ENCODE peak calls at places on chromosomes 5 and 9, in five cellular contexts. One of them, this sample, is unnamed.

GRCh38 chr9:135247174-135247930 is 159.9 kb downstream of the OLFM1 start:
- DNase-seq in HCT116: no peak
- DNase-seq in MM.1S: no peak
- DNase-seq in A673: peak; percentile 36
- DNase-seq in GM23338: no peak
- DNase-seq in this sample: no peak

GRCh38 chr9:137303031-137303892 is 1.2 kb upstream of the NRARP start:
- DNase-seq in HCT116: no peak
- DNase-seq in MM.1S: no peak
- DNase-seq in A673: peak; percentile 69
- DNase-seq in GM23338: peak; percentile 70
- DNase-seq in this sample: no peak

GRCh38 chr5:13831236-13831810 is 113.2 kb downstream of the DNAH5 start:
- DNase-seq in GM23338: peak; percentile 43
- DNase-seq in HCT116: no peak
- DNase-seq in A673: no peak
- DNase-seq in MM.1S: no peak
- DNase-seq in this sample: no peak

GRCh38 chr9:129191234-129191633 is 13.2 kb upstream of the IER5L start:
- DNase-seq in A673: no peak
- DNase-seq in MM.1S: no peak
- DNase-seq in GM23338: no peak
- DNase-seq in HCT116: no peak
- DNase-seq in this sample: no peak

GRCh38 chr5:56815657-56816545 is 552 bp downstream of the MAP3K1 start:
- DNase-seq in GM23338: peak; percentile 46
- DNase-seq in A673: peak; percentile 17
- DNase-seq in HCT116: no peak
- DNase-seq in MM.1S: peak; percentile 40
- DNase-seq in this sample: peak; percentile 37

GRCh38 chr9:130900701-130901497 is 4.3 kb upstream of the QRFP start:
- DNase-seq in MM.1S: no peak
- DNase-seq in GM23338: no peak
- DNase-seq in HCT116: no peak
- DNase-seq in A673: no peak
- DNase-seq in this sample: no peak

GRCh38 chr9:109473329-109473728 is 24.8 kb downstream of the PTPN3 start:
- DNase-seq in MM.1S: peak; percentile 59
- DNase-seq in HCT116: no peak
- DNase-seq in GM23338: no peak
- DNase-seq in A673: no peak
- DNase-seq in this sample: no peak

GRCh38 chr5:35600591-35600990 is 17.1 kb upstream of the SPEF2 start:
- DNase-seq in A673: no peak
- DNase-seq in HCT116: no peak
- DNase-seq in MM.1S: no peak
- DNase-seq in GM23338: no peak
- DNase-seq in this sample: no peak

GRCh38 chr9:136085815-136086212 is 9.3 kb downstream of the NACC2 start:
- DNase-seq in HCT116: no peak
- DNase-seq in MM.1S: no peak
- DNase-seq in A673: no peak
- DNase-seq in GM23338: no peak
- DNase-seq in this sample: no peak

GRCh38 chr9:129309041-129309430 is 131.0 kb upstream of the IER5L start:
- DNase-seq in HCT116: no peak
- DNase-seq in A673: no peak
- DNase-seq in MM.1S: no peak
- DNase-seq in GM23338: no peak
- DNase-seq in this sample: no peak

GRCh38 chr5:39765381-39765780 is 340.6 kb upstream of the DAB2 start:
- DNase-seq in MM.1S: no peak
- DNase-seq in HCT116: no peak
- DNase-seq in A673: no peak
- DNase-seq in GM23338: no peak
- DNase-seq in this sample: no peak

GRCh38 chr5:31385774-31386537 is 145.9 kb downstream of the DROSHA start:
- DNase-seq in HCT116: no peak
- DNase-seq in MM.1S: no peak
- DNase-seq in GM23338: no peak
- DNase-seq in A673: no peak
- DNase-seq in this sample: no peak

GRCh38 chr5:106127341-106127781 is 1543.4 kb downstream of the EFNA5 start:
- DNase-seq in A673: no peak
- DNase-seq in HCT116: no peak
- DNase-seq in GM23338: peak; percentile 18
- DNase-seq in MM.1S: peak; percentile 84
- DNase-seq in this sample: no peak

GRCh38 chr5:115838885-115839518 is 2.4 kb downstream of the ATG12 start:
- DNase-seq in MM.1S: peak; percentile 65
- DNase-seq in A673: peak; percentile 73
- DNase-seq in GM23338: peak; percentile 66
- DNase-seq in HCT116: no peak
- DNase-seq in this sample: peak; percentile 44

GRCh38 chr5:91707521-91707841 is 324.4 kb upstream of the ARRDC3 start:
- DNase-seq in MM.1S: no peak
- DNase-seq in HCT116: no peak
- DNase-seq in A673: no peak
- DNase-seq in GM23338: no peak
- DNase-seq in this sample: no peak

GRCh38 chr9:95764920-95765319 is 110.6 kb upstream of the ERCC6L2 start:
- DNase-seq in A673: no peak
- DNase-seq in MM.1S: no peak
- DNase-seq in HCT116: no peak
- DNase-seq in GM23338: no peak
- DNase-seq in this sample: no peak

GRCh38 chr9:85224729-85225128 is 517.0 kb downstream of the AGTPBP1 start:
- DNase-seq in A673: peak; percentile 6
- DNase-seq in HCT116: peak; percentile 40
- DNase-seq in GM23338: no peak
- DNase-seq in MM.1S: no peak
- DNase-seq in this sample: no peak

GRCh38 chr9:33136721-33137120 is 30.4 kb downstream of the B4GALT1 start:
- DNase-seq in GM23338: no peak
- DNase-seq in A673: no peak
- DNase-seq in HCT116: no peak
- DNase-seq in MM.1S: no peak
- DNase-seq in this sample: no peak

GRCh38 chr5:19625562-19625961 is 362.4 kb downstream of the CDH18 start:
- DNase-seq in A673: no peak
- DNase-seq in MM.1S: no peak
- DNase-seq in HCT116: no peak
- DNase-seq in GM23338: no peak
- DNase-seq in this sample: no peak

GRCh38 chr9:121322037-121322736 is 47.9 kb downstream of the STOM start:
- DNase-seq in MM.1S: no peak
- DNase-seq in GM23338: no peak
- DNase-seq in A673: no peak
- DNase-seq in HCT116: peak; percentile 44
- DNase-seq in this sample: no peak

GRCh38 chr5:141604318-141604717 is 14.5 kb downstream of the DIAPH1 start:
- DNase-seq in HCT116: peak; percentile 70
- DNase-seq in GM23338: peak; percentile 67
- DNase-seq in MM.1S: no peak
- DNase-seq in A673: peak; percentile 64
- DNase-seq in this sample: peak; percentile 42

GRCh38 chr5:140734354-140734753 is 34.1 kb downstream of the ZMAT2 start:
- DNase-seq in A673: peak; percentile 18
- DNase-seq in GM23338: no peak
- DNase-seq in HCT116: no peak
- DNase-seq in MM.1S: no peak
- DNase-seq in this sample: no peak

DNA sequence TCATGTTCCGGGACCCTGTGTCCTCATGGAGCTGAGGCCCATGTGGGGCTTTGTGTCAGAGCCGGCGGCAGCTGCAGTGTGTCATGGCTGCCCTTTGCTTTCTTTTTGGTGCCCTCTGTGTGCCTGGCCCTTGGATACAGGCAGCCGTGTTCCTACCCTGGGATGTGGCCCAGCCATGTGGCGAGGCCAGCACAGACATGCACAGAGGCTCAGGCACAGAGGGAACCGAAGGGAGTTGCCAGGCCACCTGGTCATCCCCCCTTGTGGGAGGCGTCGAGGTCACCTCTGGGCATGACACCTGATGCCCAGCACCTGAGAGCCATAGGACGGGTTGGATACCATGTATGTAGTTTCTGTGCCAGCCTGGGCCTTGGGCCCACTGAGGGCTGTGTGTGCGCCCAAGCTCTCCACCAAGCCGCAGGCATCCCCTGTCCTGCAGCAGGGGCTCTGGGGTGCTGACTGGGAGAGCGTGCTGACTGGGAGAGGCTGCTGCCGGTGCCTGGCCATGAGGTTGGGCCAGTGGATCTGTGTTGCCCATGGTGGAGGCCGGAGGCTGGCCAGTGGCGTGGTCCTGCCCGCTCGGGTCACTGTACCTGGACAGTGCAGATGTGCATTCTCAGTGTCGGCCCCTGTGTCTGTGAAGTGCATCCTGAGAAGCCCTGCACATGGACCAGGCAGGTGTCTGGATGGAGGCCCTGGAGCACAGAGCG is 4.8 kb downstream of the NKD2 start:
- DNase-seq in HCT116: no peak
- DNase-seq in MM.1S: no peak
- DNase-seq in GM23338: no peak
- DNase-seq in A673: no peak
- DNase-seq in this sample: no peak
- TF ChIP-seq EZH2 in HCT116: no peak
- TF ChIP-seq EZH2 in MM.1S: no peak
- TF ChIP-seq EZH2 in GM23338: no peak
- TF ChIP-seq EZH2 in A673: no peak
- TF ChIP-seq EZH2 in this sample: no peak

GRCh38 chr9:101486693-101487442 is 46.8 kb upstream of the RNF20 start:
- DNase-seq in HCT116: peak; percentile 51
- DNase-seq in MM.1S: no peak
- DNase-seq in A673: peak; percentile 10
- DNase-seq in GM23338: peak; percentile 93
- DNase-seq in this sample: no peak
- TF ChIP-seq EZH2 in HCT116: no peak
- TF ChIP-seq EZH2 in MM.1S: no peak
- TF ChIP-seq EZH2 in A673: peak; percentile 50
- TF ChIP-seq EZH2 in GM23338: no peak
- TF ChIP-seq EZH2 in this sample: no peak

GRCh38 chr5:77641397-77641943 is 3.0 kb upstream of the OTP start:
- DNase-seq in HCT116: no peak
- DNase-seq in GM23338: peak; percentile 79
- DNase-seq in MM.1S: no peak
- DNase-seq in A673: no peak
- DNase-seq in this sample: no peak
- TF ChIP-seq EZH2 in HCT116: no peak
- TF ChIP-seq EZH2 in GM23338: no peak
- TF ChIP-seq EZH2 in MM.1S: no peak
- TF ChIP-seq EZH2 in A673: peak; percentile 75
- TF ChIP-seq EZH2 in this sample: no peak

GRCh38 chr9:37036237-37037136 is 2.4 kb upstream of the PAX5 start:
- DNase-seq in MM.1S: peak; percentile 58
- DNase-seq in A673: peak; percentile 83
- DNase-seq in GM23338: peak; percentile 53
- DNase-seq in HCT116: no peak
- DNase-seq in this sample: peak; percentile 27
- TF ChIP-seq EZH2 in MM.1S: peak; percentile 20
- TF ChIP-seq EZH2 in A673: no peak
- TF ChIP-seq EZH2 in GM23338: peak; percentile 85
- TF ChIP-seq EZH2 in HCT116: no peak
- TF ChIP-seq EZH2 in this sample: peak; percentile 74

This sample was measured in DND-41.